ENCODE peak calls at places on chromosomes 6 and 20, in five cellular contexts. One of them, this sample, is unnamed.

GRCh38 chr6:48290595-48290994 is 179.6 kb upstream of the PTCHD4 start:
- DNase-seq in fibroblast of lung: no peak
- DNase-seq in neuronal stem cell: no peak
- DNase-seq in endothelial cell of umbilical vein: no peak
- DNase-seq in OCI-LY7: no peak
- DNase-seq in this sample: no peak

GRCh38 chr6:829646-830045 is 136.7 kb upstream of the EXOC2 start:
- DNase-seq in OCI-LY7: no peak
- DNase-seq in fibroblast of lung: no peak
- DNase-seq in endothelial cell of umbilical vein: no peak
- DNase-seq in neuronal stem cell: no peak
- DNase-seq in this sample: no peak

GRCh38 chr6:29005183-29005885 is at the start of gene ZNF311:
- DNase-seq in OCI-LY7: no peak
- DNase-seq in fibroblast of lung: peak; percentile 81
- DNase-seq in endothelial cell of umbilical vein: peak; percentile 57
- DNase-seq in neuronal stem cell: no peak
- DNase-seq in this sample: no peak

GRCh38 chr20:44537993-44538392 is 16.1 kb upstream of the SERINC3 start:
- DNase-seq in fibroblast of lung: peak; percentile 46
- DNase-seq in OCI-LY7: no peak
- DNase-seq in endothelial cell of umbilical vein: no peak
- DNase-seq in neuronal stem cell: no peak
- DNase-seq in this sample: no peak

GRCh38 chr6:125867483-125867935 is 76.7 kb downstream of the NCOA7 start:
- DNase-seq in endothelial cell of umbilical vein: no peak
- DNase-seq in OCI-LY7: no peak
- DNase-seq in fibroblast of lung: peak; percentile 63
- DNase-seq in neuronal stem cell: no peak
- DNase-seq in this sample: peak; percentile 94

GRCh38 chr6:139881251-139881650 is 506.8 kb upstream of the CITED2 start:
- DNase-seq in OCI-LY7: no peak
- DNase-seq in endothelial cell of umbilical vein: no peak
- DNase-seq in fibroblast of lung: no peak
- DNase-seq in neuronal stem cell: no peak
- DNase-seq in this sample: no peak

GRCh38 chr20:62105592-62105991 is 16.7 kb upstream of the LSM14B start:
- DNase-seq in OCI-LY7: no peak
- DNase-seq in endothelial cell of umbilical vein: no peak
- DNase-seq in fibroblast of lung: no peak
- DNase-seq in neuronal stem cell: no peak
- DNase-seq in this sample: no peak

GRCh38 chr20:5675103-5676091 is 74.8 kb upstream of the SHLD1 start:
- DNase-seq in endothelial cell of umbilical vein: no peak
- DNase-seq in OCI-LY7: peak; percentile 74
- DNase-seq in fibroblast of lung: no peak
- DNase-seq in neuronal stem cell: no peak
- DNase-seq in this sample: peak; percentile 34

GRCh38 chr6:46014054-46014453 is 1.6 kb downstream of the CLIC5 start:
- DNase-seq in OCI-LY7: no peak
- DNase-seq in fibroblast of lung: no peak
- DNase-seq in endothelial cell of umbilical vein: no peak
- DNase-seq in neuronal stem cell: no peak
- DNase-seq in this sample: no peak

GRCh38 chr6:108116781-108117426 is 42.4 kb upstream of the OSTM1 start:
- DNase-seq in fibroblast of lung: no peak
- DNase-seq in endothelial cell of umbilical vein: no peak
- DNase-seq in OCI-LY7: no peak
- DNase-seq in neuronal stem cell: no peak
- DNase-seq in this sample: no peak

GRCh38 chr6:63589955-63590411 is 17.7 kb downstream of the LOC128125822 start:
- DNase-seq in OCI-LY7: no peak
- DNase-seq in fibroblast of lung: no peak
- DNase-seq in endothelial cell of umbilical vein: no peak
- DNase-seq in neuronal stem cell: no peak
- DNase-seq in this sample: no peak

GRCh38 chr6:22249646-22250045 is 47.2 kb downstream of the PRL start:
- DNase-seq in OCI-LY7: no peak
- DNase-seq in fibroblast of lung: no peak
- DNase-seq in neuronal stem cell: no peak
- DNase-seq in endothelial cell of umbilical vein: no peak
- DNase-seq in this sample: no peak

GRCh38 chr6:7241160-7241559 is 71.8 kb downstream of the SSR1 start:
- DNase-seq in neuronal stem cell: no peak
- DNase-seq in fibroblast of lung: no peak
- DNase-seq in endothelial cell of umbilical vein: no peak
- DNase-seq in OCI-LY7: no peak
- DNase-seq in this sample: no peak

GRCh38 chr20:50655325-50655880 is 35.9 kb downstream of the RIPOR3 start:
- DNase-seq in OCI-LY7: no peak
- DNase-seq in endothelial cell of umbilical vein: no peak
- DNase-seq in fibroblast of lung: peak; percentile 92
- DNase-seq in neuronal stem cell: no peak
- DNase-seq in this sample: no peak

GRCh38 chr6:104711371-104711770 is 148.3 kb downstream of the HACE1 start:
- DNase-seq in OCI-LY7: no peak
- DNase-seq in neuronal stem cell: no peak
- DNase-seq in fibroblast of lung: peak; percentile 63
- DNase-seq in endothelial cell of umbilical vein: peak; percentile 35
- DNase-seq in this sample: no peak

GRCh38 chr6:62298745-62299392 is 12.8 kb upstream of the KHDRBS2 start:
- DNase-seq in OCI-LY7: peak; percentile 74
- DNase-seq in fibroblast of lung: no peak
- DNase-seq in neuronal stem cell: no peak
- DNase-seq in endothelial cell of umbilical vein: no peak
- DNase-seq in this sample: no peak

GRCh38 chr6:14464049-14464448 is 346.5 kb downstream of the CD83 start:
- DNase-seq in endothelial cell of umbilical vein: no peak
- DNase-seq in OCI-LY7: no peak
- DNase-seq in fibroblast of lung: peak; percentile 67
- DNase-seq in neuronal stem cell: no peak
- DNase-seq in this sample: no peak

GRCh38 chr20:43900496-43900895 is 14.2 kb upstream of the TOX2 start:
- DNase-seq in neuronal stem cell: no peak
- DNase-seq in endothelial cell of umbilical vein: no peak
- DNase-seq in OCI-LY7: no peak
- DNase-seq in fibroblast of lung: peak; percentile 73
- DNase-seq in this sample: no peak

GRCh38 chr6:6918216-6918983 is 189.4 kb upstream of the RREB1 start:
- DNase-seq in neuronal stem cell: no peak
- DNase-seq in endothelial cell of umbilical vein: peak; percentile 8
- DNase-seq in OCI-LY7: no peak
- DNase-seq in fibroblast of lung: peak; percentile 70
- DNase-seq in this sample: no peak

GRCh38 chr20:49452011-49452482 is 30.4 kb downstream of the KCNB1 start:
- DNase-seq in OCI-LY7: no peak
- DNase-seq in fibroblast of lung: no peak
- DNase-seq in endothelial cell of umbilical vein: peak; percentile 64
- DNase-seq in neuronal stem cell: no peak
- DNase-seq in this sample: no peak

GRCh38 chr6:28658475-28659249 is 133.0 kb downstream of the GPX5 start:
- DNase-seq in neuronal stem cell: no peak
- DNase-seq in endothelial cell of umbilical vein: no peak
- DNase-seq in fibroblast of lung: peak; percentile 11
- DNase-seq in OCI-LY7: peak; percentile 23
- DNase-seq in this sample: no peak

GRCh38 chr6:2877057-2877882 is 25.8 kb downstream of the SERPINB9 start:
- DNase-seq in neuronal stem cell: no peak
- DNase-seq in endothelial cell of umbilical vein: peak; percentile 86
- DNase-seq in OCI-LY7: no peak
- DNase-seq in fibroblast of lung: peak; percentile 67
- DNase-seq in this sample: peak; percentile 59

GRCh38 chr6:149347067-149347466 is 29.6 kb downstream of the TAB2 start:
- DNase-seq in endothelial cell of umbilical vein: no peak
- DNase-seq in OCI-LY7: no peak
- DNase-seq in neuronal stem cell: no peak
- DNase-seq in fibroblast of lung: no peak
- DNase-seq in this sample: no peak

GRCh38 chr6:30590509-30590908 is 19.3 kb downstream of the ABCF1 start:
- DNase-seq in fibroblast of lung: no peak
- DNase-seq in neuronal stem cell: no peak
- DNase-seq in OCI-LY7: no peak
- DNase-seq in endothelial cell of umbilical vein: no peak
- DNase-seq in this sample: no peak

GRCh38 chr6:44416103-44416502 is 28.6 kb downstream of the CDC5L start:
- DNase-seq in OCI-LY7: no peak
- DNase-seq in neuronal stem cell: no peak
- DNase-seq in fibroblast of lung: peak; percentile 43
- DNase-seq in endothelial cell of umbilical vein: peak; percentile 89
- DNase-seq in this sample: peak; percentile 42

GRCh38 chr6:87918461-87918941 is 129.1 kb upstream of the SPACA1 start:
- DNase-seq in endothelial cell of umbilical vein: no peak
- DNase-seq in OCI-LY7: peak; percentile 98
- DNase-seq in fibroblast of lung: no peak
- DNase-seq in neuronal stem cell: no peak
- DNase-seq in this sample: no peak

DNA sequence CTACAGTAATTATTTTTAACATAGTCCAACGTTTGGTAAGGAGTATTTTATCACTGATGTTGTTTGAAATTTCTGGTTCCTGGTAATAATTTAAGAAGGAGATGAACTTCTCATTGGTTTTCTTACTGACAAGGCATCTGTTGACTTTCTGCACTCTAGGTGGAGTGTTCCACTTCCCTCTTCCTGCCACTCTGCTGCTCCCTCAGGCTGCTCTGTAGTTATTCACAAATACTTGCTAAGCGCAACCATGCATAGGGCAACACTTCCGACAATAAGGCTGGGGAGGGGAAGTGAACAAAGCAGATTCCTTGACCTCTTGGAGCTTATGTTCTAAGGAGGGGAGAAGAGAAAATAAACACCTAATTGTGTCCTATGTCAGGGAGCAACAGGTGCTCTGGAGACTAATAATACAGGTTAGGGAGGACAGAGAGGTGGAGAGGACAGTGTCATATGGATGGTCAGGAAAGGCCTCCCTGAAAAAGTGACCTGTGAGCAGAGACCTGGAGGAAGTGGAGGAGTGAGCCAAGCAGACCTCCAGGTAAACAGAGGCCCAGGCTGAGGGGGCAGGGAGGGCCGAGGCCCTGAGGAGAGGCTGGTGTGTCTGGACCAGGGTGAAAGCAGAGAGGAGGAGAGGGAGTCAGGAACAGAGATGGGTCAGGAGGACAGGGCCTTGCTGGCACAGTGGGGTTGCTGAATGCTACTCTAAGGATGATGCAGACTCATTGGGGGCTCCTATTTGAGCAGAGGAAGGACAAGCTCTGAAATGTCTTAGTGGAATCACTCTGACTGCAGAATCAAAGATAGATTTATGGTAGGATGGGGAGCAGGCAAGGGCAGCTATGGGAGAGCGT is 134.8 kb upstream of the SLC24A3 start:
- DNase-seq in endothelial cell of umbilical vein: no peak
- DNase-seq in OCI-LY7: no peak
- DNase-seq in fibroblast of lung: no peak
- DNase-seq in neuronal stem cell: no peak
- DNase-seq in this sample: no peak
- H2AFZ ChIP-seq in endothelial cell of umbilical vein: no peak overlapping the region
- H2AFZ ChIP-seq in OCI-LY7: no peak overlapping the region
- H2AFZ ChIP-seq in fibroblast of lung: no peak overlapping the region
- H2AFZ ChIP-seq in neuronal stem cell: no peak overlapping the region
- H2AFZ ChIP-seq in this sample: no peak overlapping the region

GRCh38 chr6:161415302-161415855 is 141.5 kb upstream of the AGPAT4 start:
- DNase-seq in fibroblast of lung: no peak
- DNase-seq in endothelial cell of umbilical vein: no peak
- DNase-seq in OCI-LY7: no peak
- DNase-seq in neuronal stem cell: no peak
- DNase-seq in this sample: no peak

GRCh38 chr6:161414180-161414579 is 140.3 kb upstream of the AGPAT4 start:
- DNase-seq in OCI-LY7: no peak
- DNase-seq in fibroblast of lung: no peak
- DNase-seq in endothelial cell of umbilical vein: no peak
- DNase-seq in neuronal stem cell: no peak
- DNase-seq in this sample: no peak

GRCh38 chr6:161413361-161413771 is 139.5 kb upstream of the AGPAT4 start:
- DNase-seq in endothelial cell of umbilical vein: no peak
- DNase-seq in neuronal stem cell: no peak
- DNase-seq in OCI-LY7: no peak
- DNase-seq in fibroblast of lung: no peak
- DNase-seq in this sample: no peak

GRCh38 chr6:161412795-161413194 is 138.9 kb upstream of the AGPAT4 start:
- DNase-seq in fibroblast of lung: no peak
- DNase-seq in endothelial cell of umbilical vein: no peak
- DNase-seq in neuronal stem cell: no peak
- DNase-seq in OCI-LY7: no peak
- DNase-seq in this sample: no peak

DNA sequence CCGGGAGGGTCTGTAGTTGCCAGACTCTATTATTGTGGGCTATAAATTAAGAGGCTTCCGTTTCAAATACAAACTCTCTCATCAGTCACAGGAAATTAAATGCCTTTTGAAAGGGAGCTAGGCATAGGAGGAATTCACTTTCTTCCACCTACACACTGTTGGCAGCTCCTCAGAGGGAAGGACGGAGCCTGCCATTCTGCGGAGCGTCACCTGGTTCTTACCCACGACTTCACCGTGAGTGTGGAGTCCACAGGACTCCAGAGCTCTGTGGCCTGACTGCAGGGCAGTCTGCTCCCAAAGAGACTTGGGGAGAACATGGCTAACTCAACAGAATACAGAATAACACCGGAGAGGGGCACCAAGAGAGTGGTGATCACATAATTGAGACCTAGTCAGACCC is 140.9 kb upstream of the AGPAT4 start:
- DNase-seq in OCI-LY7: no peak
- DNase-seq in endothelial cell of umbilical vein: no peak
- DNase-seq in fibroblast of lung: no peak
- DNase-seq in neuronal stem cell: no peak
- DNase-seq in this sample: no peak
- H2AFZ ChIP-seq in OCI-LY7: no peak overlapping the region
- H2AFZ ChIP-seq in endothelial cell of umbilical vein: no peak overlapping the region
- H2AFZ ChIP-seq in fibroblast of lung: no peak overlapping the region
- H2AFZ ChIP-seq in neuronal stem cell: no peak overlapping the region
- H2AFZ ChIP-seq in this sample: no peak overlapping the region

GRCh38 chr6:158826819-158827501 is 7.8 kb upstream of the EZR start:
- DNase-seq in neuronal stem cell: no peak
- DNase-seq in endothelial cell of umbilical vein: no peak
- DNase-seq in OCI-LY7: peak; percentile 48
- DNase-seq in fibroblast of lung: no peak
- DNase-seq in this sample: no peak
- H2AFZ ChIP-seq in neuronal stem cell: no peak overlapping the region
- H2AFZ ChIP-seq in endothelial cell of umbilical vein: no peak overlapping the region
- H2AFZ ChIP-seq in OCI-LY7: peak overlapping the region; percentile 59
- H2AFZ ChIP-seq in fibroblast of lung: no peak overlapping the region
- H2AFZ ChIP-seq in this sample: no peak overlapping the region

DNA sequence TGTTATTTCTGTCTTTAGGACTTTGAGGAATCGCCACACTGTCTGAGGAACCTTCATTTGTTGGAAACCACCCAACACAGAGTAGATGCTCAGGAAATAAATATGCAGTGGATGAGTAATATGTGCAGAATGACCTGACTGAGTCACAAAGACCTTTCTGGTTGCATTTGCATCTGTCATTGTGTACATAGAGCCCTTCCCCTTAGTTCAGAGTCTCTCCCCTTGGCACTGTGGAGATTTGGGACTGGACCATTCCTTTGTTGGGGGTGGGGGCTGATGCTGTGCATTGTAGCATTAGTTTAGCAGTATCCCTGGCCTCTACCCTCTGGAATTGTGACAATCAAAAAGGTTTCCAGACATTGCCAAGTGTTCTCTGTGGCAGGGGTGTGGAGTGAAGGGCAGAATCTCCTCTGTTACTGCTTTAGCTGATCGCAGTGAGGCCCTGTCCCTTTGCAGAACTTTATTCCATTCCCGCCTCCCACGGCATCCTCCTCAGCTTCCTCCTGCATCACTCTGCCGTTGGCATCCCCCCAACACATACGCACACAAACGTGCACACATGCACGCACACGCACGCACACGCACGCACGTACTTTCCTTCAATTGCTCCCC is 64.5 kb downstream of the EYA2 start:
- DNase-seq in fibroblast of lung: peak; percentile 94
- DNase-seq in neuronal stem cell: no peak
- DNase-seq in OCI-LY7: no peak
- DNase-seq in endothelial cell of umbilical vein: no peak
- DNase-seq in this sample: peak; percentile 98
- H2AFZ ChIP-seq in fibroblast of lung: no peak overlapping the region
- H2AFZ ChIP-seq in neuronal stem cell: no peak overlapping the region
- H2AFZ ChIP-seq in OCI-LY7: no peak overlapping the region
- H2AFZ ChIP-seq in endothelial cell of umbilical vein: no peak overlapping the region
- H2AFZ ChIP-seq in this sample: no peak overlapping the region

This sample was measured in PC-9.